ENCODE peak calls at places on chromosomes 7 and 10, in eight cellular contexts. Y, L, D, W, M, F, G and Q are unnamed samples.

GRCh38 chr10:58570307-58570723 is 57.6 kb downstream of the BICC1 start:
- DNase-seq in D (no peak), Y (no peak), M (no peak), G (no peak), F (no peak), L (no peak), W (no peak), Q (no peak)

GRCh38 chr10:17003151-17003550 is 126.5 kb downstream of the CUBN start:
- DNase-seq in L (no peak), Y (no peak), F (no peak), G (no peak), W (no peak), D (no peak), M (no peak), Q (no peak)

GRCh38 chr10:74189999-74190421 is 39.0 kb downstream of the ADK start:
- DNase-seq in F (no peak), M (peak), G (no peak), D (no peak), W (no peak), L (peak), Y (no peak), Q (no peak)

GRCh38 chr10:77943086-77943901 is 16.7 kb upstream of the DLG5 start:
- DNase-seq in L (no peak), M (peak), W (no peak), D (no peak), Y (no peak), F (no peak), G (no peak), Q (no peak)

GRCh38 chr7:30681262-30682130 is 760 bp downstream of the CRHR2 start:
- DNase-seq in D (no peak), Y (no peak), F (no peak), W (no peak), M (no peak), G (peak), L (no peak), Q (peak)

GRCh38 chr7:132815696-132816334 is 239.5 kb upstream of the PLXNA4 start:
- DNase-seq in M (no peak), G (no peak), W (no peak), Y (no peak), D (no peak), L (no peak), F (no peak), Q (no peak)

GRCh38 chr10:8721641-8722040 is 667.2 kb downstream of the GATA3 start:
- DNase-seq in W (no peak), D (no peak), Y (no peak), F (no peak), M (no peak), G (no peak), L (no peak), Q (no peak)

GRCh38 chr7:98165827-98166667 is 45.2 kb upstream of the BHLHA15 start:
- DNase-seq in G (peak), D (peak), M (peak), Y (peak), F (peak), W (peak), L (peak), Q (peak)

GRCh38 chr7:30471205-30471604 is 7.4 kb downstream of the NOD1 start:
- DNase-seq in M (no peak), W (no peak), D (no peak), G (no peak), Y (no peak), F (no peak), L (no peak), Q (no peak)

GRCh38 chr7:13050703-13051102 is 363.3 kb downstream of the ARL4A start:
- DNase-seq in Y (no peak), D (no peak), M (no peak), G (no peak), F (no peak), W (no peak), L (no peak), Q (no peak)

GRCh38 chr10:10353326-10353725 is 664.3 kb upstream of the CELF2 start:
- DNase-seq in W (no peak), F (no peak), D (no peak), Y (no peak), M (no peak), L (no peak), G (no peak), Q (no peak)

GRCh38 chr7:1562611-1563051 is 6.6 kb upstream of the TMEM184A start:
- DNase-seq in G (no peak), D (no peak), Y (no peak), F (no peak), M (no peak), L (no peak), W (no peak), Q (peak)

GRCh38 chr7:17849504-17849903 is 90.8 kb downstream of the SNX13 start:
- DNase-seq in W (no peak), G (peak), M (no peak), F (no peak), D (no peak), Y (no peak), L (no peak), Q (no peak)

GRCh38 chr10:70212879-70213278 is 20.4 kb downstream of the PPA1 start:
- DNase-seq in G (no peak), L (no peak), W (no peak), F (no peak), M (no peak), D (no peak), Y (no peak), Q (no peak)

GRCh38 chr10:58970160-58970915 is 206.1 kb upstream of the PHYHIPL start:
- DNase-seq in W (no peak), L (no peak), D (no peak), Y (no peak), G (no peak), F (no peak), M (no peak), Q (no peak)

GRCh38 chr7:157018997-157019591 is 8.6 kb upstream of the MNX1 start:
- DNase-seq in G (no peak), F (peak), Y (no peak), L (no peak), W (peak), M (no peak), D (no peak), Q (no peak)
- H3K4me3 ChIP-seq in G (no peak), F (no peak), Y (no peak), L (peak), W (peak), M (no peak), D (no peak), Q (no peak)

DNA sequence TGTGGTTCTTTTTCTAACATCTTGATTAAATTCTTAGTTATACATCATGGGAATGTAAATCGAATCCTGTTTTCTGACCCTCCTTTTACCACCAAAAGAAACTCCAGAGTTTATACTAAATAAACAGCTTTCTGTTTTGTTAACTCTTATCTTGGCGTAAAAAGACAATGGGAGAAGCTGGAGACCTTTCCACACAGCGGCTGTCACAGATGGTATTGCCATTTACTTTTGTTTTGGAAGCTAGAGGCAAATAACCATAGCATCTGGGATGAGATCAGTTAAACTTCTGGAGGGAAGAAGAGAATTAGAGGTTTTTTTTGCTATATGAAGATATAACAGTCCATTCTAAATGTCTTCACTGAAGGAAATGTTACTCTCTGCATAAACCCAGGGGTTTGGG is 258.9 kb downstream of the REEP3 start:
- DNase-seq in W (no peak), L (no peak), Y (no peak), M (no peak), G (no peak), D (no peak), F (no peak), Q (no peak)
- TF ChIP-seq CTCF in W (no peak), L (no peak), Y (no peak), M (no peak), G (no peak), D (no peak), F (no peak), Q (no peak)

DNA sequence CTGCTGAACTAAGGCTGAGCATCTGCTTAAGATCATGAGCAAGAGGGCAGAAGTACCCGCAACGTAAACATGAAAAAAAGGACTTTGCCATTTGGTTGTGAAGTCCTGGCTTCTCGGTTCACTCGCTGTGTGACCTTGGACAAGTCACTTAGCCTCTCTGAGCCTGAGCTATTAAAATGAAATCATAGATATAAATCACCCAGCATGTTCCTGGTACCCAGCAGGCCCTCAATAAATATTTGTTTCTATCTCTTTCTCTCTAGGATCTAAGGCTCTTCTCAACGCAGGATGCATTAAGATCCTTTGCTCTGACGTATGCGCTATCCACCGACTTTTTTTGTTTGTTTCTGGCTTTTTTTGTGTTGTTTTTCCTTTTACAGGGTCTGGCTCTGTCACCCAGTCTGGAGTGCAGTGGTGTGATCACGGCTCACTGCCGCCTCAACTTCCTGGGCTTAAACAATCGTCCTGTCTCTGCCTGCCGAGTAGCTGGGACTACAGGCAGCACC is 6.7 kb downstream of the HIP1 start:
- DNase-seq in G (no peak), W (no peak), F (no peak), D (no peak), L (no peak), Y (no peak), M (no peak), Q (no peak)
- H3K27ac ChIP-seq in G (no peak), W (no peak), F (no peak), D (peak), L (no peak), Y (no peak), M (no peak), Q (no peak)

GRCh38 chr10:97331304-97331703 is 3.2 kb downstream of the FRAT2 start:
- DNase-seq in Y (no peak), F (no peak), D (no peak), L (no peak), M (no peak), G (no peak), W (peak), Q (no peak)
- H3K4me3 ChIP-seq in Y (peak), F (peak), D (peak), L (peak), M (no peak), G (peak), W (peak), Q (no peak)